ENCODE peak calls at places on chromosome 14, in ten cellular contexts. V, Q, G, A, H, U, C, P, D and Y are unnamed samples.

GRCh38 chr14:34931206-34931605 is 51.6 kb upstream of the SRP54 start:
- DNase-seq in G (no peak), C (peak), H (peak), A (peak), U (no peak), P (no peak), Q (no peak), V (no peak), D (no peak), Y (peak)

GRCh38 chr14:83473416-83473815 is 1939.8 kb upstream of the SEL1L start:
- DNase-seq in G (no peak), C (no peak), D (no peak), U (no peak), P (no peak), Q (no peak), A (no peak), H (no peak), V (no peak), Y (no peak)

GRCh38 chr14:104221636-104222375 is 83.4 kb downstream of the KIF26A start:
- DNase-seq in G (no peak), D (no peak), U (peak), V (no peak), P (no peak), C (no peak), Q (no peak), A (no peak), H (peak), Y (no peak)

GRCh38 chr14:103597623-103598372 is 31.2 kb upstream of the KLC1 start:
- DNase-seq in H (no peak), Q (peak), C (no peak), P (no peak), G (no peak), A (no peak), V (peak), D (no peak), U (no peak), Y (no peak)

GRCh38 chr14:79631276-79631675 is 580.0 kb downstream of the DIO2 start:
- DNase-seq in A (no peak), D (no peak), P (no peak), C (no peak), Q (no peak), V (no peak), H (no peak), U (peak), G (no peak), Y (no peak)

GRCh38 chr14:36747411-36748184 is 85.9 kb downstream of the PAX9 start:
- DNase-seq in A (no peak), C (no peak), V (peak), D (peak), G (no peak), H (no peak), U (no peak), Q (no peak), P (no peak), Y (no peak)

GRCh38 chr14:57199911-57200310 is 68.8 kb downstream of the EXOC5 start:
- DNase-seq in Q (no peak), A (no peak), V (no peak), D (no peak), C (no peak), P (no peak), H (no peak), G (no peak), U (no peak), Y (no peak)

GRCh38 chr14:24098927-24099813 is 5.1 kb downstream of the PCK2 start:
- DNase-seq in C (no peak), U (no peak), A (no peak), V (no peak), H (no peak), Q (no peak), D (peak), G (no peak), P (no peak), Y (no peak)

GRCh38 chr14:55084648-55085441 is 33.4 kb downstream of the MAPK1IP1L start:
- DNase-seq in Q (no peak), V (no peak), U (no peak), G (no peak), P (no peak), H (no peak), A (no peak), D (no peak), C (no peak), Y (no peak)

GRCh38 chr14:85528882-85529585 is 910 bp upstream of the FLRT2 start:
- DNase-seq in P (no peak), C (no peak), U (no peak), H (no peak), G (peak), D (no peak), A (no peak), V (peak), Q (no peak), Y (no peak)

GRCh38 chr14:23285530-23286019 is 357 bp downstream of the HOMEZ start:
- DNase-seq in U (no peak), V (peak), P (no peak), A (no peak), G (no peak), D (no peak), Q (no peak), C (no peak), H (no peak), Y (no peak)

GRCh38 chr14:79855789-79856188 is 355.5 kb downstream of the DIO2 start:
- DNase-seq in U (no peak), Q (no peak), C (no peak), P (no peak), H (no peak), G (no peak), D (no peak), A (no peak), V (no peak), Y (no peak)

GRCh38 chr14:81162941-81163340 is 57.8 kb downstream of the GTF2A1 start:
- DNase-seq in A (no peak), V (no peak), H (no peak), Q (no peak), P (no peak), G (no peak), C (no peak), D (no peak), U (no peak), Y (no peak)

GRCh38 chr14:97846156-97846555 is 1049.0 kb downstream of the VRK1 start:
- DNase-seq in U (no peak), G (no peak), C (no peak), A (no peak), H (no peak), D (no peak), V (no peak), P (no peak), Q (no peak), Y (no peak)

GRCh38 chr14:32998433-32998832 is 59.8 kb downstream of the NPAS3 start:
- DNase-seq in V (peak), A (no peak), C (no peak), Q (peak), D (no peak), P (no peak), U (no peak), G (no peak), H (no peak), Y (no peak)

GRCh38 chr14:74592476-74593191 is 19.4 kb downstream of the LTBP2 start:
- DNase-seq in V (no peak), H (no peak), C (no peak), A (no peak), P (no peak), U (no peak), D (no peak), G (no peak), Q (no peak), Y (no peak)

GRCh38 chr14:31047503-31047902 is 21.3 kb upstream of the STRN3 start:
- DNase-seq in C (no peak), G (no peak), V (no peak), H (no peak), P (no peak), U (no peak), A (no peak), Q (no peak), D (no peak), Y (no peak)

GRCh38 chr14:55893695-55894094 is 224.5 kb upstream of the PELI2 start:
- DNase-seq in Q (no peak), C (no peak), U (no peak), A (no peak), G (no peak), P (no peak), H (no peak), V (no peak), D (no peak), Y (no peak)

GRCh38 chr14:51730674-51731073 is 79.0 kb downstream of the FRMD6 start:
- DNase-seq in G (no peak), D (no peak), A (no peak), U (no peak), C (no peak), Q (no peak), V (no peak), H (no peak), P (no peak), Y (no peak)

GRCh38 chr14:24712909-24713308 is 78.9 kb upstream of the GZMB start:
- DNase-seq in G (no peak), Q (no peak), P (no peak), C (no peak), U (no peak), A (no peak), H (no peak), D (no peak), V (no peak), Y (no peak)

GRCh38 chr14:85296466-85297210 is 233.3 kb upstream of the FLRT2 start:
- DNase-seq in V (peak), H (no peak), U (no peak), G (no peak), D (no peak), P (no peak), C (no peak), Q (no peak), A (no peak), Y (no peak)

GRCh38 chr14:102736956-102737355 is 40.3 kb upstream of the TRAF3 start:
- DNase-seq in D (no peak), H (no peak), G (no peak), U (no peak), C (no peak), Q (no peak), P (no peak), V (no peak), A (no peak), Y (no peak)

GRCh38 chr14:67221982-67222328 is 19.3 kb upstream of the PALS1 start:
- DNase-seq in V (no peak), G (no peak), P (no peak), A (no peak), U (no peak), C (no peak), D (no peak), Q (no peak), H (no peak), Y (no peak)